ENCODE peak calls at places on chromosomes 11 and 22, in ten cellular contexts. W is heart right ventricle; G is H1; M is Calu3; B is CD8-positive, alpha-beta T cell; N is epithelial cell of esophagus; U is esophagus squamous epithelium; L is CD4-positive, alpha-beta T cell; P is colonic mucosa; C is cardiac fibroblast. J is an unnamed sample.

GRCh38 chr22:27795053-27795452 is 6.5 kb downstream of the MN1 start:
- DNase-seq in W (no peak), G (no peak), M (no peak), B (no peak), N (no peak), U (no peak), L (no peak), P (no peak), C (no peak), J (no peak)

GRCh38 chr11:118415739-118416068 is 14.3 kb downstream of the ATP5MG start:
- DNase-seq in W (peak), G (peak), M (peak), B (no peak), N (peak), U (no peak), L (no peak), P (peak), C (peak), J (no peak)

GRCh38 chr11:68828155-68828931 is 13.4 kb downstream of the CPT1A start:
- DNase-seq in W (no peak), G (no peak), M (no peak), B (no peak), N (no peak), U (no peak), L (no peak), P (no peak), C (no peak), J (no peak)

GRCh38 chr11:57903011-57903410 is 120.7 kb upstream of the OR9Q1 start:
- DNase-seq in W (no peak), G (no peak), M (no peak), B (no peak), N (no peak), U (no peak), L (no peak), P (no peak), C (no peak), J (no peak)

GRCh38 chr22:30047364-30047738 is 32.9 kb upstream of the HORMAD2 start:
- DNase-seq in W (no peak), G (no peak), M (no peak), B (no peak), N (no peak), U (no peak), L (peak), P (no peak), C (peak), J (no peak)

GRCh38 chr11:45551181-45551580 is 114.2 kb downstream of the CHST1 start:
- DNase-seq in W (no peak), G (no peak), M (no peak), B (no peak), N (no peak), U (no peak), L (no peak), P (no peak), C (no peak), J (no peak)

GRCh38 chr11:1889941-1890855 is 1.5 kb downstream of the PRR33 start:
- DNase-seq in W (no peak), G (no peak), M (no peak), B (peak), N (no peak), U (no peak), L (no peak), P (no peak), C (no peak), J (no peak)

GRCh38 chr11:115912484-115912945 is 408.3 kb upstream of the CADM1 start:
- DNase-seq in W (no peak), G (no peak), M (no peak), B (no peak), N (no peak), U (no peak), L (no peak), P (no peak), C (no peak), J (peak)

GRCh38 chr22:19966908-19967750 is 25.5 kb upstream of the TXNRD2 start:
- DNase-seq in W (no peak), G (no peak), M (no peak), B (no peak), N (no peak), U (no peak), L (no peak), P (no peak), C (no peak), J (no peak)

GRCh38 chr11:9972917-9973504 is 309.1 kb downstream of the SWAP70 start:
- DNase-seq in W (peak), G (no peak), M (peak), B (no peak), N (peak), U (no peak), L (no peak), P (no peak), C (peak), J (no peak)

GRCh38 chr11:86458294-86459001 is 83.8 kb downstream of the CCDC81 start:
- DNase-seq in W (no peak), G (no peak), M (no peak), B (no peak), N (no peak), U (no peak), L (no peak), P (no peak), C (no peak), J (no peak)

GRCh38 chr11:94586546-94586945 is 19.4 kb downstream of the PIWIL4 start:
- DNase-seq in W (no peak), G (no peak), M (no peak), B (no peak), N (no peak), U (no peak), L (no peak), P (no peak), C (no peak), J (no peak)

GRCh38 chr11:71420455-71421241 is 27.5 kb downstream of the DHCR7 start:
- DNase-seq in W (no peak), G (peak), M (peak), B (no peak), N (peak), U (no peak), L (no peak), P (peak), C (peak), J (peak)

GRCh38 chr11:45021692-45022130 is 71.0 kb upstream of the TP53I11 start:
- DNase-seq in W (peak), G (peak), M (no peak), B (peak), N (no peak), U (no peak), L (no peak), P (peak), C (peak), J (no peak)

GRCh38 chr11:102620858-102621561 is 4.1 kb downstream of the MMP20 start:
- DNase-seq in W (no peak), G (no peak), M (no peak), B (no peak), N (peak), U (no peak), L (no peak), P (no peak), C (peak), J (no peak)

GRCh38 chr22:50200333-50201190 is at the start of gene SELENOO:
- DNase-seq in W (peak), G (peak), M (peak), B (peak), N (peak), U (peak), L (peak), P (peak), C (peak), J (peak)

GRCh38 chr11:125036933-125037332 is 26.2 kb upstream of the SLC37A2 start:
- DNase-seq in W (no peak), G (no peak), M (no peak), B (no peak), N (peak), U (no peak), L (no peak), P (no peak), C (peak), J (peak)

GRCh38 chr11:10597877-10598341 is 29.4 kb upstream of the LYVE1 start:
- DNase-seq in W (no peak), G (no peak), M (no peak), B (no peak), N (peak), U (no peak), L (no peak), P (no peak), C (no peak), J (no peak)

GRCh38 chr11:111360150-111361043 is 18.7 kb downstream of the POU2AF1 start:
- DNase-seq in W (no peak), G (no peak), M (peak), B (no peak), N (no peak), U (no peak), L (no peak), P (peak), C (no peak), J (no peak)

GRCh38 chr11:64894812-64895452 is 16.5 kb upstream of the EHD1 start:
- DNase-seq in W (no peak), G (no peak), M (no peak), B (no peak), N (no peak), U (no peak), L (no peak), P (no peak), C (no peak), J (no peak)

GRCh38 chr11:68946416-68947090 is 34.2 kb downstream of the MRGPRD start:
- DNase-seq in W (no peak), G (no peak), M (no peak), B (no peak), N (peak), U (no peak), L (no peak), P (no peak), C (peak), J (no peak)

GRCh38 chr11:1194231-1194976 is 28.5 kb upstream of the MUC5B start:
- DNase-seq in W (no peak), G (no peak), M (no peak), B (no peak), N (no peak), U (no peak), L (no peak), P (no peak), C (no peak), J (peak)

GRCh38 chr11:32792948-32793475 is 1.4 kb downstream of the CCDC73 start:
- DNase-seq in W (peak), G (peak), M (peak), B (peak), N (peak), U (no peak), L (peak), P (peak), C (peak), J (no peak)

GRCh38 chr22:26722159-26722558 is 64.8 kb downstream of the MIAT start:
- DNase-seq in W (no peak), G (no peak), M (no peak), B (no peak), N (peak), U (no peak), L (no peak), P (no peak), C (no peak), J (no peak)

GRCh38 chr11:23205156-23205871 is 345.0 kb upstream of the CCDC179 start:
- DNase-seq in W (no peak), G (no peak), M (no peak), B (no peak), N (peak), U (no peak), L (no peak), P (no peak), C (peak), J (no peak)

GRCh38 chr22:49158741-49159564 is 668.7 kb downstream of the BRD1 start:
- DNase-seq in W (no peak), G (no peak), M (no peak), B (no peak), N (no peak), U (no peak), L (no peak), P (no peak), C (no peak), J (no peak)

GRCh38 chr11:9313648-9314290 is 624 bp downstream of the TMEM41B start:
- DNase-seq in W (no peak), G (no peak), M (no peak), B (no peak), N (peak), U (no peak), L (no peak), P (peak), C (peak), J (no peak)

GRCh38 chr11:73314121-73314948 is 6.3 kb downstream of the ARHGEF17 start:
- DNase-seq in W (peak), G (no peak), M (no peak), B (no peak), N (peak), U (no peak), L (no peak), P (no peak), C (peak), J (no peak)

GRCh38 chr11:96230686-96231085 is 112.3 kb downstream of the MAML2 start:
- DNase-seq in W (no peak), G (no peak), M (no peak), B (no peak), N (no peak), U (no peak), L (no peak), P (no peak), C (no peak), J (no peak)

DNA sequence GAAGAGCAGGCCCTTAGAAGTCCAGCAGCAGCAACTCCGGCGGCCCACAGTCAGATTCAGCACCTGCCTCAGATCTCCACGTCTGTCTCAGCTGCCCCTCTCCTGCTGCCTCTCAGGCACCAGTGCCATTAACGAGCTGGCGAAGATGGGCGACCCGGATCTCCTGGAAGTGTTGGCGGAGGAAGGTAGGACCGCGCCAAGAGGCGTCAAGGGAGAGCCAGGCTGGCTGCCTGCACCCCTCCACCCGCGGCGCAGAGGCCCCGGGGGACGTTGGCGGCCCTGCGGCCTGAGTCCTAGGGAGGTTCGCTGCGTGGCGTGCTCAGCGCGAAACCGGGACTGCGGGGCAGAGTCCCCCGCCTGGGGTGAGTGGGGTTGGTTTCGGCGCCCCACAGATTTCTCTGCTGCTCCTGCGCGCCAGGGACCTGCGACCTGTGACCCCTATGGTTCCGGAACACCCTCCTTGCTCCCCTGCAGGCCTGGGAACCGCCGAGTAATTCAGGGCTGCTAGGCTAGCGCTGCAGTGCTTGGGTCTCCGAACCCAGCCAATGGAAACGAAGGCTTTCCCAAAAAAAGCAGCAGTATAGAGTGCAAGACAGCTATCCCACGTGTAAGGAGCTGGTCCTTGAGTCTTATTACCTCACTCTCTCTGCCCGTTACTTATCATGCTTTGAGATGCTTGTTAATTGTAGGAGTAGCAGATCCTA is 615 bp downstream of the ANO5 start:
- DNase-seq in W (peak), G (peak), M (peak), B (no peak), N (no peak), U (no peak), L (no peak), P (peak), C (no peak), J (peak)
- TF ChIP-seq CTCF in W (no peak), G (no peak), M (no peak), B (no peak), N (no peak), U (no peak), L (no peak), P (no peak), C (no peak), J (no peak)

DNA sequence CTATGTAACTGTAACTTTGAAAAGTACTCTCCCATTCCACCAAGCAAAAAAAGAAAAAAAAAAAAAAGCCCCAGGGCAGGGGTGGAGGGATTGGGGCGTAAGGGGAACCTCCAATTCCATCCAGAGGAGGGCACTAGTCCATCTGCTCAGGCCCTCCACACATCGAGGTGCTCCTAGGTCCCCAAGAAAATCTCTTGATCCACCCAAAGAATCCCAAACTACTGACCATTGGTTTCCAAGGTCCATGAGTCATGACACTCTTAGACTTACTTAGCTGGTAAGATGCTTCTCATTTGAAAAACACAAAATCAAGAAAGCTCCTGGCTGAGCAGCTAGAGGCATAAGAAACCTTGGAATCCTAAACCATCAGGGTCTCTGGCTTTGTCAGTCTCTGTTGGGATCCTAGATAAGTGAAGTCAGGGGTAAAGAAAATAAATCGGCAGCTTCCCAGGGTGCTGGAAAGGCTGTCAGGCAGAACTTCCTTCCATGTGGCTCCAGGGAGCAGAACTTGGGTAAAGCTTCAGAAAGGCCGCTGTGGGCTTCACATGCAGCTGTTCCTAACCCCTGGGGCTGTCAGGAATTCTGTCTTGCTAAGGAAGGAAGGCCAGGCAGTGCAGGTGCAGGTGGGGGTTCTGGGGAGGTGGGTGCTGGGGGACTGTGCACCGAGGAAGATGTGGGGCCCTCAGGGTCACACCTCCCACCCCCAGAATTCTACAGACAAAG is 49.4 kb upstream of the ADA2 start:
- DNase-seq in W (no peak), G (no peak), M (no peak), B (no peak), N (no peak), U (no peak), L (no peak), P (no peak), C (peak), J (no peak)
- TF ChIP-seq CTCF in W (peak), G (peak), M (no peak), B (no peak), N (no peak), U (peak), L (no peak), P (no peak), C (no peak), J (peak)

DNA sequence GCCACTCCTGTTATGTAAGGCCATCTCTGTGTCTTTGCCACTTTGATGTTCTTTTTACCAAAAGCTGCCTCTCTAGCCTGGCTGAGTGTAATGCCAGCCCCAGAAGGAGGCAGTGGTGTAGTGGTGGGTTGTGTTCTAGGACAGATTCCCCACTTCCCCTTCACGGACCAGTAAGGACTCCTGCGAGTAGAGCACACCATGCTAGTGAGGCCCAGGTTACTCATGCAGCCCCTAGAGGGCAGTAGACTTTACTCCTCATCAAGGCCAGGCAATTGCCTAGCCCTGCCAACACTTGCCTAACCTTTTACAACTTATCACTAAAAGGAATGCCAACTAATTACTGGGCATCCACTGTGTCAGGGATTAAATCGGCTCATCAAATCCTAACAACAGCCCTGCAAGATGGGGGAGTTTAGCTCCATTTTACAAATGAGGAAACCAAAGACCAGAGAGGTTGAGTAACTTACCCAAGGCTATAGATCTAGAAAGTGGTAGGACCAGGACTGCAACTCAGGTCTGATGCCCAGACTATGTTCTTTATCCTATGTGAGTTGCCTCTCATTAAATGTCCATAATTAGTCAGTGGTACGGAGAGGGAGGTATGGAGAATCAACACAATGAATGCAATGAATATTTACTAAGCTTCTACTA is 75.3 kb downstream of the APIP start:
- DNase-seq in W (no peak), G (no peak), M (peak), B (peak), N (peak), U (no peak), L (no peak), P (peak), C (peak), J (peak)
- TF ChIP-seq CTCF in W (peak), G (peak), M (peak), B (peak), N (peak), U (peak), L (peak), P (peak), C (peak), J (peak)

DNA sequence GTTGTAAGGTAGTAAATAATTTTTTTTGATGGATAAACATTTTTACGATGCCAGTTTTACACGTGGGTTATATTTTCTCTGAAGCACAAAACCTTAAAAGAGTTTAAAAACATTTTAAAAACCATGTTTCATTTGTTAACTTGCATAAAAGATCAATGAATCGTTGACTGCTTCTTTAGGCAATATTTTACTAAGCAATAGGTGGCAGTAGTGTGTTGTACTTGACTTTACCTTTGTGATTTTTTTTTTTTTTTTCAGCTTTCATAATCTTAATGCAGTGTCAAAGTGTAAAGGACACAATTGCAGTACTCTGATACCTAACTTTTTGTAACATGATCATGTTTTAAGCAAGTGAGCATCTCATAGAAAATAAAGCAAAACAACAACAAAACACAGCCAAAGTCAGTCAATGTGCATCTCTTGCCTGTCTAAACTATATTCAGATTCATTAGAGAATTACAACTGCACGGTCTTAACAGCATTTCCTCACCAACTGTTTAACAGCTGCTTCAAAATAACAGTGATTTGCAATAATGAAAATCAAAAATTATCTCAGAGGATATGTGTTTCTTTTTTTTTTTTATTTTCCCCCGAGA is 27.7 kb downstream of the DNAJC24 start:
- DNase-seq in W (no peak), G (no peak), M (no peak), B (no peak), N (peak), U (no peak), L (no peak), P (no peak), C (peak), J (no peak)
- TF ChIP-seq CTCF in W (peak), G (peak), M (peak), B (peak), N (peak), U (peak), L (peak), P (peak), C (peak), J (peak)

GRCh38 chr11:122556605-122557004 is 98.9 kb upstream of the UBASH3B start:
- DNase-seq in W (no peak), G (peak), M (no peak), B (peak), N (peak), U (no peak), L (no peak), P (no peak), C (peak), J (peak)
- TF ChIP-seq CTCF in W (peak), G (peak), M (no peak), B (no peak), N (no peak), U (peak), L (no peak), P (no peak), C (peak), J (no peak)

DNA sequence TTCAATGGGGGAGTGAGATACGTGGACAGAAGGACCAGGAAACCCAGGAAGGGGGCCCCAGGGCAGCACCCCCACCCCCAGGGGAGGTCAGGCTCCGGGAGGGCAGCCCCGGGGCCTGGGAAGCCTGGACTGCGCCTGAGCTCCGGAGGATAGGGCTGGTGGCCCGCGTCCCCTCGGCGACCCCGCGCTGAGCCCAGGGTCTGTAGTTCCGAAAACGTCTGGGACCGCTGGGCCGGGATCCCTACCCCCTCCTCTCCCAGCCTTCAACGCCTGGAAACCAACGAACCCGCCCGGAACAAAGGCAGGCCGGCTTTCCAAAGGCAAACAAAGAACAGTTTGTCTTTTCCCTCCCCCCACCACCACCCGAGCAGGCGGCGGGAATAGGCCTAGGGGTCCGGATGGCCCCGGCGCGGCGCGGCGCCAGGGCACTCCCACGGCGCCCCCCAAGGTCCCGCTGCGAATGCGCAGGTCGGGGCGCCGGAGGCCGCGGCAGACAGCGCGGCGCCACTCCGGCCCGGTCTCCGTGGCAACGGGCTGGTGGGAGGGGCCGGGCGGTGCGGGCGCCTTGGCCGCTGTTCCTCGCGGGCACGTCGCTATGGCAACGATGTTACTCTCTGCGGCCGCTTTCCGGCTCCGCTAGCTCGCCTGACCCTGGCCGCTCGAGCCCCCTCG is 58.5 kb downstream of the IGLL1 start:
- DNase-seq in W (peak), G (peak), M (peak), B (peak), N (peak), U (no peak), L (peak), P (peak), C (peak), J (peak)
- TF ChIP-seq CTCF in W (peak), G (no peak), M (no peak), B (no peak), N (no peak), U (peak), L (no peak), P (no peak), C (no peak), J (no peak)

J was measured in GM06990.